ENCODE peak calls at places on chromosomes 16 and 17, in ten cellular contexts. M is GM23338, I is neural progenitor cell, H is astrocyte, Z is OCI-LY7, N is fibroblast of lung, L is hepatocyte, E is GM23248, F is PC-9, C is SK-N-SH. U is an unnamed sample. For H4K20me1, the result is how much of the 10 kb centered on the place peaks cover.

GRCh38 chr17:53626286-53626685 is 196.4 kb upstream of the KIF2B start:
- DNase-seq in I (no peak), H (peak), F (no peak), C (no peak), M (no peak), E (peak), N (peak), Z (no peak), L (peak), U (peak)

GRCh38 chr16:68972008-68972407 is 128.7 kb downstream of the TANGO6 start:
- DNase-seq in M (peak), Z (no peak), C (no peak), L (no peak), N (no peak), H (no peak), F (no peak), E (no peak), I (peak), U (no peak)

GRCh38 chr17:4901648-4902344 is 1.1 kb downstream of the CHRNE start:
- DNase-seq in F (no peak), C (peak), H (no peak), M (no peak), I (no peak), E (no peak), L (no peak), N (no peak), Z (no peak), U (no peak)

GRCh38 chr17:56499799-56500388 is 93.6 kb upstream of the NOG start:
- DNase-seq in M (peak), C (no peak), F (peak), N (peak), L (peak), E (peak), I (peak), H (peak), Z (peak), U (peak)

GRCh38 chr17:7156342-7156940 is 22.7 kb downstream of the ASGR1 start:
- DNase-seq in H (no peak), I (no peak), L (no peak), Z (no peak), N (no peak), C (no peak), F (no peak), E (no peak), M (no peak), U (no peak)

GRCh38 chr17:5526821-5527598 is 40.6 kb downstream of the MIS12 start:
- DNase-seq in H (peak), C (peak), Z (no peak), E (peak), M (no peak), I (peak), N (peak), F (peak), L (peak), U (peak)

GRCh38 chr16:53651357-53651756 is 52.3 kb downstream of the RPGRIP1L start:
- DNase-seq in C (no peak), E (no peak), H (no peak), I (peak), L (no peak), N (no peak), Z (no peak), F (no peak), M (peak), U (no peak)

GRCh38 chr17:74815067-74815466 is 38.9 kb upstream of the NAT9 start:
- DNase-seq in Z (no peak), F (no peak), E (no peak), L (no peak), N (no peak), I (no peak), M (no peak), C (peak), H (no peak), U (no peak)

GRCh38 chr17:62180772-62181171 is 115.7 kb upstream of the MED13 start:
- DNase-seq in L (no peak), N (no peak), M (no peak), F (no peak), Z (no peak), I (no peak), E (no peak), H (no peak), C (no peak), U (no peak)

GRCh38 chr16:69179255-69180010 is 7.5 kb upstream of the SNTB2 start:
- DNase-seq in C (peak), F (peak), H (peak), L (peak), Z (no peak), N (peak), E (peak), I (no peak), M (no peak), U (peak)

GRCh38 chr16:83995756-83996155 is 27.7 kb downstream of the NECAB2 start:
- DNase-seq in F (no peak), Z (no peak), H (no peak), C (no peak), I (peak), M (peak), N (peak), E (no peak), L (peak), U (peak)

GRCh38 chr17:28916302-28916934 is 13.5 kb upstream of the DHRS13 start:
- DNase-seq in H (no peak), I (peak), M (peak), L (peak), C (peak), E (peak), Z (peak), N (peak), F (peak), U (peak)

GRCh38 chr17:17315142-17315821 is 12.1 kb downstream of the NT5M start:
- DNase-seq in E (no peak), Z (no peak), M (no peak), N (no peak), I (no peak), C (no peak), H (no peak), F (no peak), L (no peak), U (no peak)

GRCh38 chr16:23966577-23966976 is 130.8 kb downstream of the PRKCB start:
- DNase-seq in E (no peak), M (no peak), F (no peak), H (no peak), L (no peak), N (no peak), C (no peak), Z (no peak), I (no peak), U (no peak)

GRCh38 chr16:30005341-30006094 is 5.3 kb downstream of the DOC2A start:
- DNase-seq in Z (peak), H (no peak), N (peak), M (peak), E (peak), L (peak), F (peak), C (peak), I (peak), U (peak)

GRCh38 chr16:10669791-10670190 is 24.9 kb downstream of the TEKT5 start:
- DNase-seq in C (no peak), Z (no peak), F (no peak), E (no peak), I (no peak), N (no peak), H (no peak), L (no peak), M (no peak), U (no peak)

GRCh38 chr16:87965973-87966667 is 14.9 kb downstream of the BANP start:
- DNase-seq in F (no peak), H (peak), I (no peak), M (no peak), Z (no peak), C (peak), E (peak), L (no peak), N (peak), U (peak)

GRCh38 chr16:27726621-27727275 is 176.8 kb downstream of the KATNIP start:
- DNase-seq in N (peak), L (no peak), F (peak), M (no peak), Z (no peak), E (peak), I (no peak), C (no peak), H (peak), U (peak)

GRCh38 chr16:23432176-23433128 is 20.5 kb downstream of the COG7 start:
- DNase-seq in F (no peak), C (peak), H (peak), M (no peak), E (no peak), I (no peak), N (no peak), L (no peak), Z (peak), U (peak)

GRCh38 chr17:7346761-7347614 is 5.0 kb upstream of the KCTD11 start:
- DNase-seq in Z (no peak), I (no peak), F (no peak), M (no peak), E (peak), L (no peak), C (no peak), H (no peak), N (no peak), U (no peak)

GRCh38 chr16:14002416-14002815 is 68.7 kb upstream of the MRTFB start:
- DNase-seq in C (no peak), H (peak), E (no peak), F (no peak), I (no peak), M (no peak), N (no peak), Z (no peak), L (no peak), U (no peak)

GRCh38 chr16:85151603-85152413 is 39.5 kb upstream of the CIBAR2 start:
- DNase-seq in F (peak), E (peak), M (no peak), H (peak), I (no peak), N (peak), C (peak), L (peak), Z (no peak), U (peak)

DNA sequence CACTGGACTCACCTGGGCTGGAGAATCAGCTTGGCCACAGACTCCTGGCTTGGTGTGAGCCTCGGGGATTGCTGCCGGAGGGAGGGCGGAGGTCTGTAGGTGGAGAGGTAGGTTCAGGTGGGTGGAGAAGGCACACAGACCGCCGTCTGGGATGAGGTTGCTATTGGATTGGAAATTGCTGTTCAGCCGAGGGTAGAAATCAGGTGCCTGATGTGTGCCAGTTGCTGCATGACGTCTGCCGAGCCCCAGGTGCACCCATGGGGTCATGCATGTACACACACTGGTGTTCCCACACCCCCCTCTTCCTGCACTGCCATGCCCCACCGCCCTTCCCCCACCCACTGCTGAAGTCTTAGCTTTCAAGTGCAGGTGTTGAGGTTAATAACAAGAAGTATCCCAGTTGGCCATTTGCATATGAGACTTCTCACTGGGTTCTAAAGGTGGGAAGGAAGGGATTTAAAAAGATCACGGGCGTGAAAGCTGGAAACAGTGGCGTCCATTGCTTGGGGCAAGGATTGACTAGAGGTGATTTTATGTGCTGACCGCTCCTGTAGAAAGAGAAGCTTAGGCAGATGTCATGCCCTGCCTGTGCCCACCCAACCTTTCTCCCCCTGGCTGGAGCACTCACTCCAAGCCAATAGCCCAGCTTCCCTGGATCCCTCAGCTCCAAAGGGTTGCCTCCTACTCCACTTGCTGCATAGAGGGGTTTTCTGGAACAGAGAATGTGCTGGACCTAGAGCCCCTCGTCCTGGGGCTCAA is 193.6 kb downstream of the CCDC182 start:
- DNase-seq in F (no peak), M (no peak), E (no peak), I (no peak), C (no peak), L (no peak), N (no peak), H (no peak), Z (peak), U (no peak)
- H3K4me3 ChIP-seq in F (no peak), M (no peak), E (no peak), I (no peak), C (no peak), L (no peak), N (no peak), H (no peak), Z (peak), U (no peak)

GRCh38 chr17:78719630-78720298 is 62.3 kb downstream of the CYTH1 start:
- DNase-seq in Z (no peak), N (no peak), F (no peak), E (no peak), L (no peak), H (no peak), I (no peak), C (no peak), M (no peak), U (no peak)
- H4K20me1 ChIP-seq in Z (under half), N (under half), F (under half), E (under half), L (half or more), H (half or more), I (under half), C (under half), M (under half), U (half or more)

GRCh38 chr17:15782809-15783208 is 50.7 kb downstream of the TBC1D26 start:
- DNase-seq in Z (no peak), E (peak), N (peak), I (no peak), F (no peak), C (no peak), H (peak), M (peak), L (no peak), U (no peak)
- H3K4me3 ChIP-seq in Z (no peak), E (peak), N (no peak), I (no peak), F (no peak), C (no peak), H (peak), M (no peak), L (no peak), U (no peak)

GRCh38 chr17:1181769-1182137 is 2.0 kb upstream of the ABR start:
- DNase-seq in Z (peak), L (no peak), C (no peak), F (no peak), I (no peak), N (peak), E (no peak), H (no peak), M (no peak), U (peak)

GRCh38 chr17:1179112-1179634 is 608 bp downstream of the ABR start:
- DNase-seq in Z (no peak), N (no peak), F (no peak), C (peak), H (no peak), L (peak), E (peak), I (peak), M (no peak), U (no peak)

GRCh38 chr17:1180958-1181768 is 1.4 kb upstream of the ABR start:
- DNase-seq in H (no peak), N (no peak), L (no peak), F (no peak), C (no peak), E (no peak), Z (peak), M (peak), I (peak), U (no peak)

GRCh38 chr17:1179635-1180433 is at the start of gene ABR:
- DNase-seq in Z (peak), H (no peak), F (peak), N (peak), L (peak), M (peak), C (peak), I (peak), E (peak), U (peak)

DNA sequence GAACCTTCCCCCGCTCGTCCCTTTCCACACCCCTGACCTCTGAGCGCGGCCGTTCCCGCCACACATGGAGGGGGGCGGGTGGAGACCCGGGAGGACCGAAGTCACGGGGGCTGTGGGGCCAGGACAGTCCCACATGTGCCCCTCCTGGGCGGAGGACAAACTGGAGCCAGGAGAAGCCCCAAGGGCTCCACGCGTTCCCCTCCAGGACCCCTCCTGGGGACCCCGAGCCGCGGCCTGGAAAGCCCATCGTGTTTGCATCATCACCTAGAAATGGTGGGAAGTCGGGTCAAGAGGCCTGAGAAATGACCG is 607 bp upstream of the ABR start:
- DNase-seq in M (peak), I (peak), H (no peak), Z (no peak), C (no peak), L (no peak), N (no peak), F (no peak), E (no peak), U (no peak)
- H4K20me1 ChIP-seq in M (under half), I (half or more), H (under half), Z (under half), C (under half), L (under half), N (under half), F (under half), E (under half), U (under half)